ENCODE peak calls at places on chromosomes 12 and 14, in six cellular contexts. One of them, this sample, is unnamed.

GRCh38 chr12:21190016-21190415 is 59.0 kb downstream of the SLCO1B1 start:
- DNase-seq in adipocyte: no peak
- DNase-seq in stimulated activated CD4-positive, alpha-beta T cell treated with anti-CD3 and anti-CD28 coated beads, Interleukin-12 subunit alpha, Interleukin-12 subunit beta, amount 100 ng/mL, for 4 hours: no peak
- DNase-seq in NCI-H2081: no peak
- DNase-seq in SK-MEL-5: no peak
- DNase-seq in OCI-LY7: no peak
- DNase-seq in this sample: no peak

GRCh38 chr12:52539024-52539820 is 13.7 kb downstream of the KRT71 start:
- DNase-seq in adipocyte: peak
- DNase-seq in stimulated activated CD4-positive, alpha-beta T cell treated with anti-CD3 and anti-CD28 coated beads, Interleukin-12 subunit alpha, Interleukin-12 subunit beta, amount 100 ng/mL, for 4 hours: no peak
- DNase-seq in NCI-H2081: peak
- DNase-seq in SK-MEL-5: no peak
- DNase-seq in OCI-LY7: no peak
- DNase-seq in this sample: no peak

GRCh38 chr14:99268776-99269510 is 3.1 kb downstream of the BCL11B start:
- DNase-seq in adipocyte: no peak
- DNase-seq in stimulated activated CD4-positive, alpha-beta T cell treated with anti-CD3 and anti-CD28 coated beads, Interleukin-12 subunit alpha, Interleukin-12 subunit beta, amount 100 ng/mL, for 4 hours: no peak
- DNase-seq in NCI-H2081: no peak
- DNase-seq in SK-MEL-5: no peak
- DNase-seq in OCI-LY7: no peak
- DNase-seq in this sample: no peak

GRCh38 chr12:14514154-14514842 is 53.4 kb downstream of the PLBD1 start:
- DNase-seq in adipocyte: no peak
- DNase-seq in stimulated activated CD4-positive, alpha-beta T cell treated with anti-CD3 and anti-CD28 coated beads, Interleukin-12 subunit alpha, Interleukin-12 subunit beta, amount 100 ng/mL, for 4 hours: no peak
- DNase-seq in NCI-H2081: no peak
- DNase-seq in SK-MEL-5: peak
- DNase-seq in OCI-LY7: peak
- DNase-seq in this sample: no peak

GRCh38 chr14:103071544-103072251 is 12.3 kb upstream of the LBHD2 start:
- DNase-seq in adipocyte: no peak
- DNase-seq in stimulated activated CD4-positive, alpha-beta T cell treated with anti-CD3 and anti-CD28 coated beads, Interleukin-12 subunit alpha, Interleukin-12 subunit beta, amount 100 ng/mL, for 4 hours: no peak
- DNase-seq in NCI-H2081: no peak
- DNase-seq in SK-MEL-5: no peak
- DNase-seq in OCI-LY7: no peak
- DNase-seq in this sample: no peak

GRCh38 chr12:58877243-58877743 is 43.0 kb downstream of the LRIG3 start:
- DNase-seq in adipocyte: peak
- DNase-seq in stimulated activated CD4-positive, alpha-beta T cell treated with anti-CD3 and anti-CD28 coated beads, Interleukin-12 subunit alpha, Interleukin-12 subunit beta, amount 100 ng/mL, for 4 hours: no peak
- DNase-seq in NCI-H2081: peak
- DNase-seq in SK-MEL-5: no peak
- DNase-seq in OCI-LY7: no peak
- DNase-seq in this sample: peak

GRCh38 chr12:71371132-71371531 is 68.5 kb upstream of the LGR5 start:
- DNase-seq in adipocyte: no peak
- DNase-seq in stimulated activated CD4-positive, alpha-beta T cell treated with anti-CD3 and anti-CD28 coated beads, Interleukin-12 subunit alpha, Interleukin-12 subunit beta, amount 100 ng/mL, for 4 hours: no peak
- DNase-seq in NCI-H2081: no peak
- DNase-seq in SK-MEL-5: peak
- DNase-seq in OCI-LY7: no peak
- DNase-seq in this sample: no peak

GRCh38 chr14:101476931-101477553 is 84.3 kb upstream of the DIO3 start:
- DNase-seq in adipocyte: no peak
- DNase-seq in stimulated activated CD4-positive, alpha-beta T cell treated with anti-CD3 and anti-CD28 coated beads, Interleukin-12 subunit alpha, Interleukin-12 subunit beta, amount 100 ng/mL, for 4 hours: no peak
- DNase-seq in NCI-H2081: no peak
- DNase-seq in SK-MEL-5: peak
- DNase-seq in OCI-LY7: peak
- DNase-seq in this sample: peak

GRCh38 chr12:118358607-118359540 is 13.8 kb downstream of the TAOK3 start:
- DNase-seq in adipocyte: no peak
- DNase-seq in stimulated activated CD4-positive, alpha-beta T cell treated with anti-CD3 and anti-CD28 coated beads, Interleukin-12 subunit alpha, Interleukin-12 subunit beta, amount 100 ng/mL, for 4 hours: no peak
- DNase-seq in NCI-H2081: no peak
- DNase-seq in SK-MEL-5: no peak
- DNase-seq in OCI-LY7: peak
- DNase-seq in this sample: no peak

GRCh38 chr12:53750812-53751335 is 905 bp downstream of the CISTR start:
- DNase-seq in adipocyte: peak
- DNase-seq in stimulated activated CD4-positive, alpha-beta T cell treated with anti-CD3 and anti-CD28 coated beads, Interleukin-12 subunit alpha, Interleukin-12 subunit beta, amount 100 ng/mL, for 4 hours: no peak
- DNase-seq in NCI-H2081: no peak
- DNase-seq in SK-MEL-5: no peak
- DNase-seq in OCI-LY7: peak
- DNase-seq in this sample: no peak

GRCh38 chr12:98698603-98699463 is 53.7 kb downstream of the APAF1 start:
- DNase-seq in adipocyte: peak
- DNase-seq in stimulated activated CD4-positive, alpha-beta T cell treated with anti-CD3 and anti-CD28 coated beads, Interleukin-12 subunit alpha, Interleukin-12 subunit beta, amount 100 ng/mL, for 4 hours: peak
- DNase-seq in NCI-H2081: peak
- DNase-seq in SK-MEL-5: peak
- DNase-seq in OCI-LY7: peak
- DNase-seq in this sample: peak

GRCh38 chr12:106446429-106447092 is 89.0 kb downstream of the POLR3B start:
- DNase-seq in adipocyte: no peak
- DNase-seq in stimulated activated CD4-positive, alpha-beta T cell treated with anti-CD3 and anti-CD28 coated beads, Interleukin-12 subunit alpha, Interleukin-12 subunit beta, amount 100 ng/mL, for 4 hours: no peak
- DNase-seq in NCI-H2081: peak
- DNase-seq in SK-MEL-5: peak
- DNase-seq in OCI-LY7: no peak
- DNase-seq in this sample: no peak

GRCh38 chr12:28025821-28026505 is 53.4 kb upstream of the PTHLH start:
- DNase-seq in adipocyte: no peak
- DNase-seq in stimulated activated CD4-positive, alpha-beta T cell treated with anti-CD3 and anti-CD28 coated beads, Interleukin-12 subunit alpha, Interleukin-12 subunit beta, amount 100 ng/mL, for 4 hours: no peak
- DNase-seq in NCI-H2081: no peak
- DNase-seq in SK-MEL-5: no peak
- DNase-seq in OCI-LY7: no peak
- DNase-seq in this sample: no peak

GRCh38 chr14:94594441-94594840 is 13.2 kb downstream of the SERPINA5 start:
- DNase-seq in adipocyte: no peak
- DNase-seq in stimulated activated CD4-positive, alpha-beta T cell treated with anti-CD3 and anti-CD28 coated beads, Interleukin-12 subunit alpha, Interleukin-12 subunit beta, amount 100 ng/mL, for 4 hours: no peak
- DNase-seq in NCI-H2081: no peak
- DNase-seq in SK-MEL-5: no peak
- DNase-seq in OCI-LY7: no peak
- DNase-seq in this sample: peak

This sample was measured in left lobe of liver.